ENCODE peak calls at places on chromosomes 5 and 9, in seven cellular contexts. M is mesendoderm, Z is neuronal stem cell, W is IMR-90, R is H1, U is trophoblast cell, F is mesenchymal stem cell. O is an unnamed sample.

GRCh38 chr5:154940772-154941620 is at the start of gene MRPL22:
- DNase-seq in M (peak; percentile 95), Z (peak; percentile 86), W (peak; percentile 93), R (peak; percentile 81), U (peak; percentile 98), F (peak; percentile 95), O (peak; percentile 93)

GRCh38 chr9:4117835-4118610 is 181.8 kb downstream of the GLIS3 start:
- DNase-seq in M (peak; percentile 37), Z (no peak), W (no peak), R (peak; percentile 36), U (peak; percentile 42), F (no peak), O (peak; percentile 68)

GRCh38 chr9:69976165-69976564 is 67.5 kb upstream of the MAMDC2 start:
- DNase-seq in M (peak; percentile 26), Z (no peak), W (peak; percentile 97), R (no peak), U (peak; percentile 73), F (peak; percentile 76), O (no peak)

GRCh38 chr5:140345919-140346347 is 470 bp downstream of the HBEGF start:
- DNase-seq in M (peak; percentile 75), Z (no peak), W (peak; percentile 66), R (no peak), U (peak; percentile 54), F (peak; percentile 72), O (peak; percentile 76)

GRCh38 chr5:139394123-139394653 is 716 bp downstream of the PROB1 start:
- DNase-seq in M (peak; percentile 74), Z (no peak), W (no peak), R (no peak), U (peak; percentile 25), F (peak; percentile 64), O (peak; percentile 61)

GRCh38 chr5:76180817-76181805 is 97.9 kb downstream of the SV2C start:
- DNase-seq in M (no peak), Z (no peak), W (no peak), R (no peak), U (peak; percentile 61), F (peak; percentile 25), O (no peak)

GRCh38 chr5:147822686-147823491 is 8.6 kb downstream of the SPINK1 start:
- DNase-seq in M (peak; percentile 71), Z (peak; percentile 41), W (peak; percentile 61), R (peak; percentile 31), U (peak; percentile 77), F (peak; percentile 66), O (peak; percentile 43)

GRCh38 chr9:13614060-13614459 is 334.6 kb upstream of the MPDZ start:
- DNase-seq in M (no peak), Z (no peak), W (no peak), R (no peak), U (no peak), F (peak; percentile 12), O (no peak)

GRCh38 chr9:95193067-95193466 is 124.4 kb downstream of the FANCC start:
- DNase-seq in M (peak; percentile 76), Z (no peak), W (no peak), R (peak; percentile 13), U (no peak), F (no peak), O (peak; percentile 67)
- H3K18ac ChIP-seq in M (no peak overlapping the region), Z (no peak overlapping the region), W (no peak overlapping the region), R (peak overlapping the region; percentile 63), U (no peak overlapping the region), F (no peak overlapping the region), O (no peak overlapping the region)

DNA sequence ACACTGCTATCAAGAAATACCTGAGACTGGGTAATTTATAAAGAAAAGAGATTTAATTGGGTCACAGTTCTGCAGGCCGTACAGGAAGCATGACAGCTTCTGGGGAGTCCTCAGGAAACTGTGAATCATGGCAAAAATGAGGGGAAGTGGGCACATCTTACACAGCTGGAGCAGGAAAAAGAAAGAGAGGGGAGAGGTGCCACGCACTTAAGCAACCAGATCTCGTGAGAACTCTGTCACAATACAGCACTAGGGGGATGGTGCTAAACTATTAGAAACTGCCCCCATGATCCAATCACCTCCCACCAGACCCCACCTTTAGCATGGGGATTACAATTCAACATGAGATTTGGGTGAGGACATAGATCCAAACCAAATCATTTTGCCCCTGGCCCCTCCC is 105.5 kb upstream of the CPLX2 start:
- DNase-seq in M (no peak), Z (no peak), W (no peak), R (no peak), U (no peak), F (no peak), O (no peak)
- H3K18ac ChIP-seq in M (no peak overlapping the region), Z (no peak overlapping the region), W (no peak overlapping the region), R (no peak overlapping the region), U (no peak overlapping the region), F (no peak overlapping the region), O (no peak overlapping the region)

DNA sequence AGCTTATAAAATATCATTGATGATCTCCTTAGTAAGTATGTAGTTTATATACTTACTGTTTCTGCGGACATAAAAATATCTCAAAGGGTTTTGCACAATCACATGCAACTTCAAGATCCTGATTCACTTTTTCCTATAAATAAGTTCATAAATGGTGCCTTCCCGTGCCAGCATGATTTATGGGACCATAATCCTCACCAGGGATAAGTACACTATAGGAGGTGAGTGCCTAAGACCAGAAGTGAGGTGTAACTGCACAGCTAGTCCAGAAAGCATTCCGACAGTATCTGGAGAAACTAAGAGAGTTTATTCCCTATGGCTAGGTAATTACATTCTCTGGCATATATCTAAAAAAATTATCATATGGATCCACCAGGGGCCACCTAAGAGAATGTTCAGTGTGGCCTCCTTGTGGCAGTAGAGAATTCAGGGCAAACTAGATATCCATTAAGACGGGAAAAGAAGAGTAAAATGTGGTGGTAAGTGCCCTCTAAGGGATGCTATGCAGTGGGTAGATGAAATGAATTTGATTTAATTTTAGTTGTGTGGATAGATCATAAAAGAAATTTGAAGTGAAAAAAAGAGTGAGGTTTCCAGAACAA is 402.5 kb upstream of the SLC24A2 start:
- DNase-seq in M (no peak), Z (no peak), W (no peak), R (no peak), U (no peak), F (no peak), O (no peak)
- H3K18ac ChIP-seq in M (no peak overlapping the region), Z (no peak overlapping the region), W (no peak overlapping the region), R (no peak overlapping the region), U (no peak overlapping the region), F (no peak overlapping the region), O (no peak overlapping the region)

GRCh38 chr5:6740586-6741150 is 27.4 kb downstream of the TENT4A start:
- DNase-seq in M (no peak), Z (no peak), W (no peak), R (no peak), U (no peak), F (no peak), O (no peak)
- H3K18ac ChIP-seq in M (no peak overlapping the region), Z (no peak overlapping the region), W (no peak overlapping the region), R (no peak overlapping the region), U (peak overlapping the region; percentile 1), F (no peak overlapping the region), O (no peak overlapping the region)

GRCh38 chr5:38793099-38793498 is 52.7 kb upstream of the OSMR start:
- DNase-seq in M (no peak), Z (no peak), W (no peak), R (no peak), U (no peak), F (no peak), O (no peak)
- H3K18ac ChIP-seq in M (no peak overlapping the region), Z (no peak overlapping the region), W (no peak overlapping the region), R (no peak overlapping the region), U (no peak overlapping the region), F (no peak overlapping the region), O (no peak overlapping the region)

GRCh38 chr5:163089926-163090325 is 347.5 kb upstream of the CCNG1 start:
- DNase-seq in M (no peak), Z (no peak), W (no peak), R (no peak), U (no peak), F (no peak), O (no peak)
- H3K18ac ChIP-seq in M (no peak overlapping the region), Z (no peak overlapping the region), W (no peak overlapping the region), R (no peak overlapping the region), U (no peak overlapping the region), F (no peak overlapping the region), O (no peak overlapping the region)

DNA sequence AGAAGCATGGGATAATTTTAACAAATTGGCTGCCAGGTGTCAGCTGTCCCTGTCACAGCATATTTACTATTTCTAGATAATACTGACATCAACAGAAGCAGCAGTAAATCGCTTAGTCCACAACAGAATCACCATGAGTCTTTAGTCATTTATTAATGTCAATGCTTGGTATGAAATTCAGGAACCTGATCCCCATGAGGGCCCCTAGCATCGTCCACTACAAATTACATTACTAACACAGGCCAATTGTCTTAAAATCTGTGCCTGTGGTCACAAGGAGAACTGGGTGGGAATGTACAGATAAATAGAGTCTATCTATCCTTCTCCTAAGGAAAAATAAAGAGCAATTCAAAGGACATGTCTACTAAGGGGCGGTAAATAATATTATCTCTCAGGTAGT is 76.1 kb downstream of the TSSK1B start:
- DNase-seq in M (no peak), Z (no peak), W (no peak), R (no peak), U (no peak), F (no peak), O (no peak)
- H3K18ac ChIP-seq in M (no peak overlapping the region), Z (no peak overlapping the region), W (no peak overlapping the region), R (no peak overlapping the region), U (no peak overlapping the region), F (no peak overlapping the region), O (no peak overlapping the region)

DNA sequence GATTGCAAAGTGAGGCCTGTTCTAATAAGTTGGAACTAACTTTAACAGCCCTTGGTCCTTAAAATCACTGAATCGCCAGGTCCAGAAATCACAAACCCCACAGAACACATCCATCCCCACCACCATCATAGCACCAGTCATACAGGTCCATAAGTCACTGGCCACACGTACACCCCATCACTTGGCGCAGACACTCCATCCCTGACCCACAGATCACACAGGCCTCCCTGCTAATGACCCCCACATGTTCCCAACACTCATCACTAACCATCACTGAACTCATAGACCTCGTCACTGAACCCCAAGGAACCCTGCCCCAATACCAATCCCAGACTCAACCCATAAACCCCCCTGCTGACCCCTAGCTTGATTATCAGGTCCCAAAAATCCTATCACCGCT is 41.2 kb upstream of the ZNF300 start:
- DNase-seq in M (no peak), Z (no peak), W (no peak), R (no peak), U (no peak), F (no peak), O (no peak)
- H3K18ac ChIP-seq in M (no peak overlapping the region), Z (no peak overlapping the region), W (no peak overlapping the region), R (no peak overlapping the region), U (no peak overlapping the region), F (no peak overlapping the region), O (no peak overlapping the region)

GRCh38 chr5:84817953-84818352 is 433.3 kb upstream of the EDIL3 start:
- DNase-seq in M (no peak), Z (no peak), W (no peak), R (no peak), U (no peak), F (no peak), O (no peak)
- H3K18ac ChIP-seq in M (no peak overlapping the region), Z (no peak overlapping the region), W (no peak overlapping the region), R (no peak overlapping the region), U (no peak overlapping the region), F (no peak overlapping the region), O (no peak overlapping the region)